ENCODE peak calls at places on chromosome 13, in five cellular contexts. I, S, R, A and Q are unnamed samples.

GRCh38 chr13:41401371-41401770 is 56.0 kb upstream of the RGCC start:
- DNase-seq in I (no peak), S (no peak), R (no peak), A (no peak), Q (no peak)

GRCh38 chr13:46679369-46680180 is 117.4 kb downstream of the ESD start:
- DNase-seq in I (no peak), S (peak; percentile 20), R (no peak), A (no peak), Q (no peak)

GRCh38 chr13:94115054-94115453 is 364.4 kb downstream of the DCT start:
- DNase-seq in I (no peak), S (no peak), R (no peak), A (no peak), Q (no peak)

GRCh38 chr13:32443111-32443510 is 15.2 kb upstream of the N4BP2L1 start:
- DNase-seq in I (peak; percentile 54), S (no peak), R (no peak), A (no peak), Q (no peak)

GRCh38 chr13:100210966-100211710 is 122.2 kb downstream of the PCCA start:
- DNase-seq in I (no peak), S (no peak), R (no peak), A (no peak), Q (no peak)

GRCh38 chr13:49132479-49133002 is 87.6 kb upstream of the MLNR start:
- DNase-seq in I (no peak), S (no peak), R (no peak), A (no peak), Q (no peak)

GRCh38 chr13:28044608-28045007 is 55.8 kb downstream of the FLT3 start:
- DNase-seq in I (no peak), S (no peak), R (no peak), A (no peak), Q (no peak)

GRCh38 chr13:58994077-58994476 is 1169.7 kb downstream of the DIAPH3 start:
- DNase-seq in I (no peak), S (no peak), R (no peak), A (no peak), Q (no peak)

GRCh38 chr13:94344126-94344863 is 135.2 kb downstream of the DCT start:
- DNase-seq in I (no peak), S (no peak), R (no peak), A (no peak), Q (no peak)

GRCh38 chr13:72820156-72820897 is 38.4 kb downstream of the PIBF1 start:
- DNase-seq in I (no peak), S (no peak), R (no peak), A (no peak), Q (peak; percentile 71)

GRCh38 chr13:24381539-24382265 is 72.3 kb downstream of the C1QTNF9 start:
- DNase-seq in I (no peak), S (no peak), R (no peak), A (no peak), Q (peak; percentile 43)

GRCh38 chr13:100361504-100361903 is 227.1 kb downstream of the GGACT start:
- DNase-seq in I (no peak), S (no peak), R (no peak), A (no peak), Q (no peak)

GRCh38 chr13:98761126-98761978 is 8.9 kb upstream of the SLC15A1 start:
- DNase-seq in I (no peak), S (no peak), R (no peak), A (no peak), Q (no peak)